ENCODE peak calls at places on chromosomes 7 and 10, in four cellular contexts. N, A, X and S are unnamed samples.

GRCh38 chr7:2701832-2702593 is 14.0 kb downstream of the AMZ1 start:
- DNase-seq in X (peak; percentile 79), A (no peak), N (peak; percentile 88), S (no peak)

GRCh38 chr7:78379148-78379547 is 580.6 kb downstream of the PHTF2 start:
- DNase-seq in A (no peak), X (no peak), N (no peak), S (no peak)

GRCh38 chr7:21617513-21617912 is 74.7 kb downstream of the DNAH11 start:
- DNase-seq in A (no peak), N (no peak), X (no peak), S (no peak)

GRCh38 chr10:89887406-89887805 is 186.0 kb downstream of the KIF20B start:
- DNase-seq in A (no peak), N (no peak), X (no peak), S (no peak)

GRCh38 chr7:95411036-95411435 is 14.9 kb upstream of the PON3 start:
- DNase-seq in N (no peak), X (no peak), A (no peak), S (no peak)

GRCh38 chr10:62638062-62638477 is 166.4 kb upstream of the ADO start:
- DNase-seq in A (no peak), X (no peak), N (no peak), S (no peak)

GRCh38 chr7:37833107-37833817 is 15.1 kb upstream of the NME8 start:
- DNase-seq in A (peak; percentile 58), N (peak; percentile 47), X (peak; percentile 28), S (peak; percentile 45)

GRCh38 chr10:87092861-87093460 is 1.7 kb downstream of the GLUD1 start:
- DNase-seq in X (no peak), N (no peak), A (no peak), S (no peak)

GRCh38 chr7:30331338-30331737 is 46.9 kb downstream of the ZNRF2 start:
- DNase-seq in N (no peak), A (no peak), X (no peak), S (no peak)

GRCh38 chr10:121812031-121812430 is 115.8 kb downstream of the ATE1 start:
- DNase-seq in N (no peak), X (no peak), A (no peak), S (no peak)

GRCh38 chr10:119395287-119396007 is 147.1 kb downstream of the RGS10 start:
- DNase-seq in A (no peak), N (peak; percentile 91), X (no peak), S (no peak)

GRCh38 chr10:32298066-32298812 is 48.7 kb downstream of the EPC1 start:
- DNase-seq in X (no peak), A (no peak), N (no peak), S (no peak)